ENCODE peak calls at places on chromosomes 16 and 17, in eight cellular contexts. One of them, this sample, is unnamed.
A peak's percentile ranks its signal among the peaks of the same experiment; 100 is the strongest.

GRCh38 chr16:56102159-56102798 is 89.0 kb upstream of the GNAO1 start:
- DNase-seq in activated naive CD4-positive, alpha-beta T cell treated with Interleukin-2 at 50 U/mL for 16 hours: no peak
- DNase-seq in T-helper 2 cell: no peak
- DNase-seq in stomach: no peak
- DNase-seq in NCI-H146: no peak
- DNase-seq in stimulated activated naive CD8-positive, alpha-beta T cell treated with anti-CD3 and anti-CD28 coated beads, Interleukin-15, amount 100 ng/mL, for 72 hours: no peak
- DNase-seq in lower leg skin: no peak
- DNase-seq in substantia nigra: peak; percentile 49
- DNase-seq in this sample: peak; percentile 64

GRCh38 chr16:55275869-55276268 is 48.1 kb upstream of the IRX6 start:
- DNase-seq in activated naive CD4-positive, alpha-beta T cell treated with Interleukin-2 at 50 U/mL for 16 hours: no peak
- DNase-seq in T-helper 2 cell: no peak
- DNase-seq in stomach: no peak
- DNase-seq in NCI-H146: no peak
- DNase-seq in stimulated activated naive CD8-positive, alpha-beta T cell treated with anti-CD3 and anti-CD28 coated beads, Interleukin-15, amount 100 ng/mL, for 72 hours: no peak
- DNase-seq in lower leg skin: peak; percentile 60
- DNase-seq in substantia nigra: no peak
- DNase-seq in this sample: no peak

GRCh38 chr17:13728751-13729150 is 127.0 kb upstream of the HS3ST3A1 start:
- DNase-seq in activated naive CD4-positive, alpha-beta T cell treated with Interleukin-2 at 50 U/mL for 16 hours: no peak
- DNase-seq in T-helper 2 cell: no peak
- DNase-seq in stomach: no peak
- DNase-seq in NCI-H146: no peak
- DNase-seq in stimulated activated naive CD8-positive, alpha-beta T cell treated with anti-CD3 and anti-CD28 coated beads, Interleukin-15, amount 100 ng/mL, for 72 hours: no peak
- DNase-seq in lower leg skin: no peak
- DNase-seq in substantia nigra: no peak
- DNase-seq in this sample: no peak

GRCh38 chr17:80270836-80271235 is 10.2 kb downstream of the RNF213 start:
- DNase-seq in activated naive CD4-positive, alpha-beta T cell treated with Interleukin-2 at 50 U/mL for 16 hours: peak; percentile 57
- DNase-seq in T-helper 2 cell: peak; percentile 36
- DNase-seq in stomach: no peak
- DNase-seq in NCI-H146: peak; percentile 46
- DNase-seq in stimulated activated naive CD8-positive, alpha-beta T cell treated with anti-CD3 and anti-CD28 coated beads, Interleukin-15, amount 100 ng/mL, for 72 hours: peak; percentile 36
- DNase-seq in lower leg skin: no peak
- DNase-seq in substantia nigra: no peak
- DNase-seq in this sample: no peak

GRCh38 chr17:28737316-28737715 is 6.5 kb upstream of the TRAF4 start:
- DNase-seq in activated naive CD4-positive, alpha-beta T cell treated with Interleukin-2 at 50 U/mL for 16 hours: no peak
- DNase-seq in T-helper 2 cell: no peak
- DNase-seq in stomach: no peak
- DNase-seq in NCI-H146: no peak
- DNase-seq in stimulated activated naive CD8-positive, alpha-beta T cell treated with anti-CD3 and anti-CD28 coated beads, Interleukin-15, amount 100 ng/mL, for 72 hours: no peak
- DNase-seq in lower leg skin: no peak
- DNase-seq in substantia nigra: no peak
- DNase-seq in this sample: no peak

GRCh38 chr17:39173539-39174274 is 7.7 kb upstream of the ARL5C start:
- DNase-seq in activated naive CD4-positive, alpha-beta T cell treated with Interleukin-2 at 50 U/mL for 16 hours: no peak
- DNase-seq in T-helper 2 cell: no peak
- DNase-seq in stomach: no peak
- DNase-seq in NCI-H146: no peak
- DNase-seq in stimulated activated naive CD8-positive, alpha-beta T cell treated with anti-CD3 and anti-CD28 coated beads, Interleukin-15, amount 100 ng/mL, for 72 hours: no peak
- DNase-seq in lower leg skin: no peak
- DNase-seq in substantia nigra: no peak
- DNase-seq in this sample: no peak

GRCh38 chr16:14011846-14012245 is 59.3 kb upstream of the MRTFB start:
- DNase-seq in activated naive CD4-positive, alpha-beta T cell treated with Interleukin-2 at 50 U/mL for 16 hours: no peak
- DNase-seq in T-helper 2 cell: no peak
- DNase-seq in stomach: no peak
- DNase-seq in NCI-H146: peak; percentile 17
- DNase-seq in stimulated activated naive CD8-positive, alpha-beta T cell treated with anti-CD3 and anti-CD28 coated beads, Interleukin-15, amount 100 ng/mL, for 72 hours: no peak
- DNase-seq in lower leg skin: peak; percentile 53
- DNase-seq in substantia nigra: no peak
- DNase-seq in this sample: no peak

GRCh38 chr16:64346080-64346479 is 775.8 kb downstream of the CDH11 start:
- DNase-seq in activated naive CD4-positive, alpha-beta T cell treated with Interleukin-2 at 50 U/mL for 16 hours: no peak
- DNase-seq in T-helper 2 cell: no peak
- DNase-seq in stomach: no peak
- DNase-seq in NCI-H146: peak; percentile 1
- DNase-seq in stimulated activated naive CD8-positive, alpha-beta T cell treated with anti-CD3 and anti-CD28 coated beads, Interleukin-15, amount 100 ng/mL, for 72 hours: no peak
- DNase-seq in lower leg skin: no peak
- DNase-seq in substantia nigra: no peak
- DNase-seq in this sample: no peak

GRCh38 chr17:27907976-27908558 is 14.9 kb upstream of the LYRM9 start:
- DNase-seq in activated naive CD4-positive, alpha-beta T cell treated with Interleukin-2 at 50 U/mL for 16 hours: no peak
- DNase-seq in T-helper 2 cell: no peak
- DNase-seq in stomach: no peak
- DNase-seq in NCI-H146: no peak
- DNase-seq in stimulated activated naive CD8-positive, alpha-beta T cell treated with anti-CD3 and anti-CD28 coated beads, Interleukin-15, amount 100 ng/mL, for 72 hours: no peak
- DNase-seq in lower leg skin: no peak
- DNase-seq in substantia nigra: no peak
- DNase-seq in this sample: no peak

GRCh38 chr16:1193143-1193824 is 31.8 kb downstream of the TPSG1 start:
- DNase-seq in activated naive CD4-positive, alpha-beta T cell treated with Interleukin-2 at 50 U/mL for 16 hours: no peak
- DNase-seq in T-helper 2 cell: no peak
- DNase-seq in stomach: no peak
- DNase-seq in NCI-H146: peak; percentile 66
- DNase-seq in stimulated activated naive CD8-positive, alpha-beta T cell treated with anti-CD3 and anti-CD28 coated beads, Interleukin-15, amount 100 ng/mL, for 72 hours: no peak
- DNase-seq in lower leg skin: no peak
- DNase-seq in substantia nigra: no peak
- DNase-seq in this sample: peak; percentile 66

GRCh38 chr16:56262148-56262878 is 71.0 kb downstream of the GNAO1 start:
- DNase-seq in activated naive CD4-positive, alpha-beta T cell treated with Interleukin-2 at 50 U/mL for 16 hours: peak; percentile 53
- DNase-seq in T-helper 2 cell: peak; percentile 34
- DNase-seq in stomach: no peak
- DNase-seq in NCI-H146: no peak
- DNase-seq in stimulated activated naive CD8-positive, alpha-beta T cell treated with anti-CD3 and anti-CD28 coated beads, Interleukin-15, amount 100 ng/mL, for 72 hours: peak; percentile 23
- DNase-seq in lower leg skin: no peak
- DNase-seq in substantia nigra: no peak
- DNase-seq in this sample: peak; percentile 21

GRCh38 chr17:12730931-12731521 is 58.3 kb upstream of the ARHGAP44 start:
- DNase-seq in activated naive CD4-positive, alpha-beta T cell treated with Interleukin-2 at 50 U/mL for 16 hours: no peak
- DNase-seq in T-helper 2 cell: no peak
- DNase-seq in stomach: peak; percentile 88
- DNase-seq in NCI-H146: no peak
- DNase-seq in stimulated activated naive CD8-positive, alpha-beta T cell treated with anti-CD3 and anti-CD28 coated beads, Interleukin-15, amount 100 ng/mL, for 72 hours: no peak
- DNase-seq in lower leg skin: no peak
- DNase-seq in substantia nigra: no peak
- DNase-seq in this sample: no peak

GRCh38 chr16:83005653-83006160 is 378.9 kb downstream of the CDH13 start:
- DNase-seq in activated naive CD4-positive, alpha-beta T cell treated with Interleukin-2 at 50 U/mL for 16 hours: no peak
- DNase-seq in T-helper 2 cell: no peak
- DNase-seq in stomach: no peak
- DNase-seq in NCI-H146: no peak
- DNase-seq in stimulated activated naive CD8-positive, alpha-beta T cell treated with anti-CD3 and anti-CD28 coated beads, Interleukin-15, amount 100 ng/mL, for 72 hours: no peak
- DNase-seq in lower leg skin: no peak
- DNase-seq in substantia nigra: no peak
- DNase-seq in this sample: no peak

GRCh38 chr17:7041607-7042506 is 2.0 kb downstream of the SLC16A11 start:
- DNase-seq in activated naive CD4-positive, alpha-beta T cell treated with Interleukin-2 at 50 U/mL for 16 hours: peak; percentile 27
- DNase-seq in T-helper 2 cell: no peak
- DNase-seq in stomach: no peak
- DNase-seq in NCI-H146: peak; percentile 28
- DNase-seq in stimulated activated naive CD8-positive, alpha-beta T cell treated with anti-CD3 and anti-CD28 coated beads, Interleukin-15, amount 100 ng/mL, for 72 hours: no peak
- DNase-seq in lower leg skin: no peak
- DNase-seq in substantia nigra: no peak
- DNase-seq in this sample: no peak

GRCh38 chr16:26993511-26993910 is 73.2 kb upstream of the C16orf82 start:
- DNase-seq in activated naive CD4-positive, alpha-beta T cell treated with Interleukin-2 at 50 U/mL for 16 hours: no peak
- DNase-seq in T-helper 2 cell: no peak
- DNase-seq in stomach: no peak
- DNase-seq in NCI-H146: no peak
- DNase-seq in stimulated activated naive CD8-positive, alpha-beta T cell treated with anti-CD3 and anti-CD28 coated beads, Interleukin-15, amount 100 ng/mL, for 72 hours: no peak
- DNase-seq in lower leg skin: peak; percentile 29
- DNase-seq in substantia nigra: no peak
- DNase-seq in this sample: no peak

GRCh38 chr17:10226930-10227695 is 28.7 kb upstream of the GAS7 start:
- DNase-seq in activated naive CD4-positive, alpha-beta T cell treated with Interleukin-2 at 50 U/mL for 16 hours: peak; percentile 33
- DNase-seq in T-helper 2 cell: peak; percentile 9
- DNase-seq in stomach: peak; percentile 28
- DNase-seq in NCI-H146: peak; percentile 10
- DNase-seq in stimulated activated naive CD8-positive, alpha-beta T cell treated with anti-CD3 and anti-CD28 coated beads, Interleukin-15, amount 100 ng/mL, for 72 hours: peak; percentile 43
- DNase-seq in lower leg skin: peak; percentile 88
- DNase-seq in substantia nigra: peak; percentile 7
- DNase-seq in this sample: no peak

GRCh38 chr17:55451758-55452468 is 30.3 kb upstream of the MMD start:
- DNase-seq in activated naive CD4-positive, alpha-beta T cell treated with Interleukin-2 at 50 U/mL for 16 hours: no peak
- DNase-seq in T-helper 2 cell: no peak
- DNase-seq in stomach: no peak
- DNase-seq in NCI-H146: no peak
- DNase-seq in stimulated activated naive CD8-positive, alpha-beta T cell treated with anti-CD3 and anti-CD28 coated beads, Interleukin-15, amount 100 ng/mL, for 72 hours: no peak
- DNase-seq in lower leg skin: no peak
- DNase-seq in substantia nigra: no peak
- DNase-seq in this sample: no peak

GRCh38 chr16:57185446-57185944 is 344 bp downstream of the PSME3IP1 start:
- DNase-seq in activated naive CD4-positive, alpha-beta T cell treated with Interleukin-2 at 50 U/mL for 16 hours: no peak
- DNase-seq in T-helper 2 cell: no peak
- DNase-seq in stomach: peak; percentile 53
- DNase-seq in NCI-H146: peak; percentile 51
- DNase-seq in stimulated activated naive CD8-positive, alpha-beta T cell treated with anti-CD3 and anti-CD28 coated beads, Interleukin-15, amount 100 ng/mL, for 72 hours: no peak
- DNase-seq in lower leg skin: peak; percentile 90
- DNase-seq in substantia nigra: peak; percentile 45
- DNase-seq in this sample: no peak

GRCh38 chr17:57577751-57578607 is 167.1 kb downstream of the CCDC182 start:
- DNase-seq in activated naive CD4-positive, alpha-beta T cell treated with Interleukin-2 at 50 U/mL for 16 hours: no peak
- DNase-seq in T-helper 2 cell: no peak
- DNase-seq in stomach: no peak
- DNase-seq in NCI-H146: no peak
- DNase-seq in stimulated activated naive CD8-positive, alpha-beta T cell treated with anti-CD3 and anti-CD28 coated beads, Interleukin-15, amount 100 ng/mL, for 72 hours: no peak
- DNase-seq in lower leg skin: no peak
- DNase-seq in substantia nigra: no peak
- DNase-seq in this sample: no peak

GRCh38 chr17:56247816-56248215 is 94.5 kb downstream of the ANKFN1 start:
- DNase-seq in activated naive CD4-positive, alpha-beta T cell treated with Interleukin-2 at 50 U/mL for 16 hours: no peak
- DNase-seq in T-helper 2 cell: no peak
- DNase-seq in stomach: no peak
- DNase-seq in NCI-H146: no peak
- DNase-seq in stimulated activated naive CD8-positive, alpha-beta T cell treated with anti-CD3 and anti-CD28 coated beads, Interleukin-15, amount 100 ng/mL, for 72 hours: no peak
- DNase-seq in lower leg skin: no peak
- DNase-seq in substantia nigra: no peak
- DNase-seq in this sample: no peak

GRCh38 chr16:4317471-4318170 is 1.8 kb downstream of the GLIS2 start:
- DNase-seq in activated naive CD4-positive, alpha-beta T cell treated with Interleukin-2 at 50 U/mL for 16 hours: no peak
- DNase-seq in T-helper 2 cell: no peak
- DNase-seq in stomach: no peak
- DNase-seq in NCI-H146: peak; percentile 28
- DNase-seq in stimulated activated naive CD8-positive, alpha-beta T cell treated with anti-CD3 and anti-CD28 coated beads, Interleukin-15, amount 100 ng/mL, for 72 hours: no peak
- DNase-seq in lower leg skin: no peak
- DNase-seq in substantia nigra: no peak
- DNase-seq in this sample: no peak

GRCh38 chr17:4368341-4368740 is 1.9 kb upstream of the UBE2G1 start:
- DNase-seq in activated naive CD4-positive, alpha-beta T cell treated with Interleukin-2 at 50 U/mL for 16 hours: no peak
- DNase-seq in T-helper 2 cell: no peak
- DNase-seq in stomach: no peak
- DNase-seq in NCI-H146: no peak
- DNase-seq in stimulated activated naive CD8-positive, alpha-beta T cell treated with anti-CD3 and anti-CD28 coated beads, Interleukin-15, amount 100 ng/mL, for 72 hours: no peak
- DNase-seq in lower leg skin: no peak
- DNase-seq in substantia nigra: no peak
- DNase-seq in this sample: no peak

GRCh38 chr17:51046527-51047384 is 73.9 kb downstream of the SPAG9 start:
- DNase-seq in activated naive CD4-positive, alpha-beta T cell treated with Interleukin-2 at 50 U/mL for 16 hours: no peak
- DNase-seq in T-helper 2 cell: no peak
- DNase-seq in stomach: no peak
- DNase-seq in NCI-H146: peak; percentile 97
- DNase-seq in stimulated activated naive CD8-positive, alpha-beta T cell treated with anti-CD3 and anti-CD28 coated beads, Interleukin-15, amount 100 ng/mL, for 72 hours: no peak
- DNase-seq in lower leg skin: peak; percentile 89
- DNase-seq in substantia nigra: peak; percentile 93
- DNase-seq in this sample: peak; percentile 81

GRCh38 chr17:48215583-48216139 is 108.1 kb downstream of the SNX11 start:
- DNase-seq in activated naive CD4-positive, alpha-beta T cell treated with Interleukin-2 at 50 U/mL for 16 hours: no peak
- DNase-seq in T-helper 2 cell: no peak
- DNase-seq in stomach: no peak
- DNase-seq in NCI-H146: peak; percentile 85
- DNase-seq in stimulated activated naive CD8-positive, alpha-beta T cell treated with anti-CD3 and anti-CD28 coated beads, Interleukin-15, amount 100 ng/mL, for 72 hours: no peak
- DNase-seq in lower leg skin: no peak
- DNase-seq in substantia nigra: no peak
- DNase-seq in this sample: peak; percentile 74

GRCh38 chr17:72122668-72123495 is 2.1 kb downstream of the SOX9 start:
- DNase-seq in activated naive CD4-positive, alpha-beta T cell treated with Interleukin-2 at 50 U/mL for 16 hours: no peak
- DNase-seq in T-helper 2 cell: no peak
- DNase-seq in stomach: peak; percentile 50
- DNase-seq in NCI-H146: no peak
- DNase-seq in stimulated activated naive CD8-positive, alpha-beta T cell treated with anti-CD3 and anti-CD28 coated beads, Interleukin-15, amount 100 ng/mL, for 72 hours: no peak
- DNase-seq in lower leg skin: peak; percentile 87
- DNase-seq in substantia nigra: peak; percentile 68
- DNase-seq in this sample: no peak

GRCh38 chr16:5028950-5029475 is 4.7 kb downstream of the NAGPA start:
- DNase-seq in activated naive CD4-positive, alpha-beta T cell treated with Interleukin-2 at 50 U/mL for 16 hours: no peak
- DNase-seq in T-helper 2 cell: no peak
- DNase-seq in stomach: no peak
- DNase-seq in NCI-H146: no peak
- DNase-seq in stimulated activated naive CD8-positive, alpha-beta T cell treated with anti-CD3 and anti-CD28 coated beads, Interleukin-15, amount 100 ng/mL, for 72 hours: no peak
- DNase-seq in lower leg skin: no peak
- DNase-seq in substantia nigra: no peak
- DNase-seq in this sample: no peak

GRCh38 chr17:63694229-63694973 is 5.5 kb downstream of the LIMD2 start:
- DNase-seq in activated naive CD4-positive, alpha-beta T cell treated with Interleukin-2 at 50 U/mL for 16 hours: no peak
- DNase-seq in T-helper 2 cell: no peak
- DNase-seq in stomach: no peak
- DNase-seq in NCI-H146: peak; percentile 10
- DNase-seq in stimulated activated naive CD8-positive, alpha-beta T cell treated with anti-CD3 and anti-CD28 coated beads, Interleukin-15, amount 100 ng/mL, for 72 hours: peak; percentile 33
- DNase-seq in lower leg skin: no peak
- DNase-seq in substantia nigra: no peak
- DNase-seq in this sample: no peak

GRCh38 chr17:38426441-38426840 is 1.8 kb upstream of the ARHGAP23 start:
- DNase-seq in activated naive CD4-positive, alpha-beta T cell treated with Interleukin-2 at 50 U/mL for 16 hours: no peak
- DNase-seq in T-helper 2 cell: no peak
- DNase-seq in stomach: no peak
- DNase-seq in NCI-H146: no peak
- DNase-seq in stimulated activated naive CD8-positive, alpha-beta T cell treated with anti-CD3 and anti-CD28 coated beads, Interleukin-15, amount 100 ng/mL, for 72 hours: no peak
- DNase-seq in lower leg skin: no peak
- DNase-seq in substantia nigra: no peak
- DNase-seq in this sample: no peak

GRCh38 chr16:66164581-66164980 is 201.9 kb upstream of the CDH5 start:
- DNase-seq in activated naive CD4-positive, alpha-beta T cell treated with Interleukin-2 at 50 U/mL for 16 hours: no peak
- DNase-seq in T-helper 2 cell: no peak
- DNase-seq in stomach: no peak
- DNase-seq in NCI-H146: no peak
- DNase-seq in stimulated activated naive CD8-positive, alpha-beta T cell treated with anti-CD3 and anti-CD28 coated beads, Interleukin-15, amount 100 ng/mL, for 72 hours: no peak
- DNase-seq in lower leg skin: peak; percentile 70
- DNase-seq in substantia nigra: no peak
- DNase-seq in this sample: no peak

GRCh38 chr17:21676281-21677111 is 15.8 kb upstream of the KCNJ18 start:
- DNase-seq in activated naive CD4-positive, alpha-beta T cell treated with Interleukin-2 at 50 U/mL for 16 hours: no peak
- DNase-seq in T-helper 2 cell: no peak
- DNase-seq in stomach: no peak
- DNase-seq in NCI-H146: no peak
- DNase-seq in stimulated activated naive CD8-positive, alpha-beta T cell treated with anti-CD3 and anti-CD28 coated beads, Interleukin-15, amount 100 ng/mL, for 72 hours: no peak
- DNase-seq in lower leg skin: peak; percentile 88
- DNase-seq in substantia nigra: no peak
- DNase-seq in this sample: no peak

GRCh38 chr17:17067277-17067676 is 25.0 kb downstream of the MPRIP start:
- DNase-seq in activated naive CD4-positive, alpha-beta T cell treated with Interleukin-2 at 50 U/mL for 16 hours: no peak
- DNase-seq in T-helper 2 cell: no peak
- DNase-seq in stomach: no peak
- DNase-seq in NCI-H146: no peak
- DNase-seq in stimulated activated naive CD8-positive, alpha-beta T cell treated with anti-CD3 and anti-CD28 coated beads, Interleukin-15, amount 100 ng/mL, for 72 hours: no peak
- DNase-seq in lower leg skin: peak; percentile 42
- DNase-seq in substantia nigra: no peak
- DNase-seq in this sample: no peak

GRCh38 chr16:27642753-27643152 is 92.8 kb downstream of the KATNIP start:
- DNase-seq in activated naive CD4-positive, alpha-beta T cell treated with Interleukin-2 at 50 U/mL for 16 hours: no peak
- DNase-seq in T-helper 2 cell: no peak
- DNase-seq in stomach: no peak
- DNase-seq in NCI-H146: peak; percentile 17
- DNase-seq in stimulated activated naive CD8-positive, alpha-beta T cell treated with anti-CD3 and anti-CD28 coated beads, Interleukin-15, amount 100 ng/mL, for 72 hours: no peak
- DNase-seq in lower leg skin: no peak
- DNase-seq in substantia nigra: no peak
- DNase-seq in this sample: no peak

GRCh38 chr17:82016061-82016874 is 6.4 kb downstream of the CENPX start:
- DNase-seq in activated naive CD4-positive, alpha-beta T cell treated with Interleukin-2 at 50 U/mL for 16 hours: no peak
- DNase-seq in T-helper 2 cell: no peak
- DNase-seq in stomach: no peak
- DNase-seq in NCI-H146: no peak
- DNase-seq in stimulated activated naive CD8-positive, alpha-beta T cell treated with anti-CD3 and anti-CD28 coated beads, Interleukin-15, amount 100 ng/mL, for 72 hours: no peak
- DNase-seq in lower leg skin: no peak
- DNase-seq in substantia nigra: no peak
- DNase-seq in this sample: no peak

GRCh38 chr17:51118330-51119195 is 2.1 kb downstream of the SPAG9 start:
- DNase-seq in activated naive CD4-positive, alpha-beta T cell treated with Interleukin-2 at 50 U/mL for 16 hours: no peak
- DNase-seq in T-helper 2 cell: no peak
- DNase-seq in stomach: peak; percentile 76
- DNase-seq in NCI-H146: peak; percentile 95
- DNase-seq in stimulated activated naive CD8-positive, alpha-beta T cell treated with anti-CD3 and anti-CD28 coated beads, Interleukin-15, amount 100 ng/mL, for 72 hours: no peak
- DNase-seq in lower leg skin: peak; percentile 86
- DNase-seq in substantia nigra: no peak
- DNase-seq in this sample: peak; percentile 93